ENCODE peak calls at places on chromosomes 12 and 14, in eight cellular contexts. One of them, this sample, is unnamed.

GRCh38 chr14:96104469-96105057 is 65.4 kb downstream of the C14orf132 start:
- DNase-seq in stimulated activated CD4-positive, alpha-beta T cell treated with anti-CD3 and anti-CD28 coated beads, Interleukin-4, amount 100 ng/mL, for 1 hour: no peak
- DNase-seq in activated B cell treated with CpG ODN at 0.5 μM for 24 hours: no peak
- DNase-seq in NCI-H1694 treated with DMSO at 0.1 percent for 48 hours: no peak
- DNase-seq in posterior cingulate gyrus: peak; percentile 60
- DNase-seq in activated naive CD4-positive, alpha-beta T cell: no peak
- DNase-seq in nucleus accumbens: no peak
- DNase-seq in ovary: peak; percentile 39
- DNase-seq in this sample: no peak

GRCh38 chr14:94322648-94323570 is at the start of gene SERPINA6:
- DNase-seq in stimulated activated CD4-positive, alpha-beta T cell treated with anti-CD3 and anti-CD28 coated beads, Interleukin-4, amount 100 ng/mL, for 1 hour: no peak
- DNase-seq in activated B cell treated with CpG ODN at 0.5 μM for 24 hours: no peak
- DNase-seq in NCI-H1694 treated with DMSO at 0.1 percent for 48 hours: no peak
- DNase-seq in posterior cingulate gyrus: no peak
- DNase-seq in activated naive CD4-positive, alpha-beta T cell: no peak
- DNase-seq in nucleus accumbens: no peak
- DNase-seq in ovary: no peak
- DNase-seq in this sample: no peak

GRCh38 chr12:69897744-69898143 is 72.7 kb downstream of the MYRFL start:
- DNase-seq in stimulated activated CD4-positive, alpha-beta T cell treated with anti-CD3 and anti-CD28 coated beads, Interleukin-4, amount 100 ng/mL, for 1 hour: no peak
- DNase-seq in activated B cell treated with CpG ODN at 0.5 μM for 24 hours: no peak
- DNase-seq in NCI-H1694 treated with DMSO at 0.1 percent for 48 hours: no peak
- DNase-seq in posterior cingulate gyrus: peak; percentile 79
- DNase-seq in activated naive CD4-positive, alpha-beta T cell: no peak
- DNase-seq in nucleus accumbens: peak; percentile 51
- DNase-seq in ovary: no peak
- DNase-seq in this sample: no peak

GRCh38 chr12:115440438-115440837 is 756.5 kb upstream of the TBX3 start:
- DNase-seq in stimulated activated CD4-positive, alpha-beta T cell treated with anti-CD3 and anti-CD28 coated beads, Interleukin-4, amount 100 ng/mL, for 1 hour: no peak
- DNase-seq in activated B cell treated with CpG ODN at 0.5 μM for 24 hours: no peak
- DNase-seq in NCI-H1694 treated with DMSO at 0.1 percent for 48 hours: no peak
- DNase-seq in posterior cingulate gyrus: no peak
- DNase-seq in activated naive CD4-positive, alpha-beta T cell: no peak
- DNase-seq in nucleus accumbens: no peak
- DNase-seq in ovary: no peak
- DNase-seq in this sample: no peak

GRCh38 chr12:85803231-85803630 is 33.0 kb downstream of the RASSF9 start:
- DNase-seq in stimulated activated CD4-positive, alpha-beta T cell treated with anti-CD3 and anti-CD28 coated beads, Interleukin-4, amount 100 ng/mL, for 1 hour: no peak
- DNase-seq in activated B cell treated with CpG ODN at 0.5 μM for 24 hours: no peak
- DNase-seq in NCI-H1694 treated with DMSO at 0.1 percent for 48 hours: no peak
- DNase-seq in posterior cingulate gyrus: no peak
- DNase-seq in activated naive CD4-positive, alpha-beta T cell: no peak
- DNase-seq in nucleus accumbens: no peak
- DNase-seq in ovary: no peak
- DNase-seq in this sample: no peak

GRCh38 chr14:104547310-104547997 is 32.1 kb upstream of the C14orf180 start:
- DNase-seq in stimulated activated CD4-positive, alpha-beta T cell treated with anti-CD3 and anti-CD28 coated beads, Interleukin-4, amount 100 ng/mL, for 1 hour: no peak
- DNase-seq in activated B cell treated with CpG ODN at 0.5 μM for 24 hours: no peak
- DNase-seq in NCI-H1694 treated with DMSO at 0.1 percent for 48 hours: no peak
- DNase-seq in posterior cingulate gyrus: no peak
- DNase-seq in activated naive CD4-positive, alpha-beta T cell: no peak
- DNase-seq in nucleus accumbens: no peak
- DNase-seq in ovary: no peak
- DNase-seq in this sample: no peak

GRCh38 chr12:8664228-8664963 is 1.8 kb upstream of the MFAP5 start:
- DNase-seq in stimulated activated CD4-positive, alpha-beta T cell treated with anti-CD3 and anti-CD28 coated beads, Interleukin-4, amount 100 ng/mL, for 1 hour: no peak
- DNase-seq in activated B cell treated with CpG ODN at 0.5 μM for 24 hours: no peak
- DNase-seq in NCI-H1694 treated with DMSO at 0.1 percent for 48 hours: no peak
- DNase-seq in posterior cingulate gyrus: no peak
- DNase-seq in activated naive CD4-positive, alpha-beta T cell: no peak
- DNase-seq in nucleus accumbens: no peak
- DNase-seq in ovary: no peak
- DNase-seq in this sample: no peak

GRCh38 chr14:63342381-63342780 is 23.6 kb upstream of the GPHB5 start:
- DNase-seq in stimulated activated CD4-positive, alpha-beta T cell treated with anti-CD3 and anti-CD28 coated beads, Interleukin-4, amount 100 ng/mL, for 1 hour: no peak
- DNase-seq in activated B cell treated with CpG ODN at 0.5 μM for 24 hours: no peak
- DNase-seq in NCI-H1694 treated with DMSO at 0.1 percent for 48 hours: no peak
- DNase-seq in posterior cingulate gyrus: no peak
- DNase-seq in activated naive CD4-positive, alpha-beta T cell: no peak
- DNase-seq in nucleus accumbens: no peak
- DNase-seq in ovary: no peak
- DNase-seq in this sample: no peak

GRCh38 chr12:68042212-68042699 is 53.0 kb downstream of the IFNG-AS1 start:
- DNase-seq in stimulated activated CD4-positive, alpha-beta T cell treated with anti-CD3 and anti-CD28 coated beads, Interleukin-4, amount 100 ng/mL, for 1 hour: no peak
- DNase-seq in activated B cell treated with CpG ODN at 0.5 μM for 24 hours: no peak
- DNase-seq in NCI-H1694 treated with DMSO at 0.1 percent for 48 hours: peak; percentile 8
- DNase-seq in posterior cingulate gyrus: no peak
- DNase-seq in activated naive CD4-positive, alpha-beta T cell: no peak
- DNase-seq in nucleus accumbens: no peak
- DNase-seq in ovary: no peak
- DNase-seq in this sample: peak; percentile 14

GRCh38 chr12:64006211-64006610 is 161.7 kb downstream of the SRGAP1 start:
- DNase-seq in stimulated activated CD4-positive, alpha-beta T cell treated with anti-CD3 and anti-CD28 coated beads, Interleukin-4, amount 100 ng/mL, for 1 hour: no peak
- DNase-seq in activated B cell treated with CpG ODN at 0.5 μM for 24 hours: no peak
- DNase-seq in NCI-H1694 treated with DMSO at 0.1 percent for 48 hours: no peak
- DNase-seq in posterior cingulate gyrus: no peak
- DNase-seq in activated naive CD4-positive, alpha-beta T cell: no peak
- DNase-seq in nucleus accumbens: no peak
- DNase-seq in ovary: no peak
- DNase-seq in this sample: no peak